ENCODE peak calls at places on chromosomes 1 and 21, in four cellular contexts. One of them, this sample, is unnamed. For H3K4me1, the result is how much of the 10 kb centered on the place peaks cover.

GRCh38 chr1:210132582-210132981 is 100.0 kb upstream of the SERTAD4 start:
- DNase-seq in SJSA1: no peak
- DNase-seq in GM23338: peak
- DNase-seq in GM23248: peak
- DNase-seq in this sample: no peak

GRCh38 chr1:109040627-109041613 is 982 bp downstream of the WDR47 start:
- DNase-seq in SJSA1: no peak
- DNase-seq in GM23338: peak
- DNase-seq in GM23248: peak
- DNase-seq in this sample: no peak

GRCh38 chr1:1021010-1021845 is 1.3 kb downstream of the AGRN start:
- DNase-seq in SJSA1: peak
- DNase-seq in GM23338: peak
- DNase-seq in GM23248: peak
- DNase-seq in this sample: no peak

GRCh38 chr21:45041984-45042663 is 32.3 kb upstream of the ADARB1 start:
- DNase-seq in SJSA1: no peak
- DNase-seq in GM23338: no peak
- DNase-seq in GM23248: no peak
- DNase-seq in this sample: no peak

GRCh38 chr1:202210370-202210769 is 16.8 kb downstream of the LGR6 start:
- DNase-seq in SJSA1: no peak
- DNase-seq in GM23338: peak
- DNase-seq in GM23248: peak
- DNase-seq in this sample: no peak

GRCh38 chr1:37441490-37441889 is 32.9 kb upstream of the ZC3H12A start:
- DNase-seq in SJSA1: no peak
- DNase-seq in GM23338: no peak
- DNase-seq in GM23248: no peak
- DNase-seq in this sample: no peak

GRCh38 chr1:202127836-202128622 is 5.3 kb downstream of the GPR37L1 start:
- DNase-seq in SJSA1: no peak
- DNase-seq in GM23338: no peak
- DNase-seq in GM23248: no peak
- DNase-seq in this sample: no peak

GRCh38 chr1:161486806-161487482 is 18.3 kb upstream of the FCGR2A start:
- DNase-seq in SJSA1: no peak
- DNase-seq in GM23338: peak
- DNase-seq in GM23248: peak
- DNase-seq in this sample: peak

GRCh38 chr1:201405484-201405831 is 6.3 kb upstream of the LAD1 start:
- DNase-seq in SJSA1: no peak
- DNase-seq in GM23338: no peak
- DNase-seq in GM23248: no peak
- DNase-seq in this sample: no peak

GRCh38 chr1:16175610-16176553 is 20.0 kb upstream of the EPHA2 start:
- DNase-seq in SJSA1: peak
- DNase-seq in GM23338: no peak
- DNase-seq in GM23248: peak
- DNase-seq in this sample: no peak

GRCh38 chr1:198890531-198890930 is 251.7 kb downstream of the PTPRC start:
- DNase-seq in SJSA1: no peak
- DNase-seq in GM23338: no peak
- DNase-seq in GM23248: no peak
- DNase-seq in this sample: no peak

GRCh38 chr1:115727706-115728249 is 40.7 kb downstream of the CASQ2 start:
- DNase-seq in SJSA1: peak
- DNase-seq in GM23338: no peak
- DNase-seq in GM23248: peak
- DNase-seq in this sample: no peak

GRCh38 chr1:242946206-242946605 is 308.9 kb downstream of the CEP170 start:
- DNase-seq in SJSA1: no peak
- DNase-seq in GM23338: no peak
- DNase-seq in GM23248: no peak
- DNase-seq in this sample: no peak

GRCh38 chr1:72140222-72140621 is 142.1 kb downstream of the NEGR1 start:
- DNase-seq in SJSA1: no peak
- DNase-seq in GM23338: no peak
- DNase-seq in GM23248: no peak
- DNase-seq in this sample: no peak

GRCh38 chr1:2525896-2526823 is at the start of gene PANK4:
- DNase-seq in SJSA1: peak
- DNase-seq in GM23338: peak
- DNase-seq in GM23248: peak
- DNase-seq in this sample: peak

GRCh38 chr1:31765041-31765467 is 914 bp upstream of the ADGRB2 start:
- DNase-seq in SJSA1: no peak
- DNase-seq in GM23338: peak
- DNase-seq in GM23248: peak
- DNase-seq in this sample: no peak

GRCh38 chr1:93435443-93435842 is 12.5 kb upstream of the FNBP1L start:
- DNase-seq in SJSA1: no peak
- DNase-seq in GM23338: no peak
- DNase-seq in GM23248: no peak
- DNase-seq in this sample: no peak

GRCh38 chr1:3928622-3929021 is 28.6 kb upstream of the C1orf174 start:
- DNase-seq in SJSA1: no peak
- DNase-seq in GM23338: no peak
- DNase-seq in GM23248: no peak
- DNase-seq in this sample: no peak

GRCh38 chr1:64121766-64122385 is 81.5 kb upstream of the UBE2U start:
- DNase-seq in SJSA1: no peak
- DNase-seq in GM23338: no peak
- DNase-seq in GM23248: peak
- DNase-seq in this sample: no peak

GRCh38 chr1:110235839-110236682 is 25.9 kb downstream of the KCNC4 start:
- DNase-seq in SJSA1: no peak
- DNase-seq in GM23338: no peak
- DNase-seq in GM23248: peak
- DNase-seq in this sample: peak

GRCh38 chr1:222886194-222887126 is 71.6 kb downstream of the DISP1 start:
- DNase-seq in SJSA1: no peak
- DNase-seq in GM23338: no peak
- DNase-seq in GM23248: no peak
- DNase-seq in this sample: no peak

GRCh38 chr1:190478193-190479007 is 736 bp upstream of the BRINP3 start:
- DNase-seq in SJSA1: no peak
- DNase-seq in GM23338: peak
- DNase-seq in GM23248: peak
- DNase-seq in this sample: peak

GRCh38 chr1:19049128-19049768 is 92.8 kb upstream of the IFFO2 start:
- DNase-seq in SJSA1: no peak
- DNase-seq in GM23338: no peak
- DNase-seq in GM23248: no peak
- DNase-seq in this sample: no peak

GRCh38 chr1:26539722-26540121 is 10.2 kb downstream of the RPS6KA1 start:
- DNase-seq in SJSA1: no peak
- DNase-seq in GM23338: no peak
- DNase-seq in GM23248: no peak
- DNase-seq in this sample: no peak

GRCh38 chr1:43537423-43538142 is 6.9 kb downstream of the PTPRF start:
- DNase-seq in SJSA1: no peak
- DNase-seq in GM23338: no peak
- DNase-seq in GM23248: no peak
- DNase-seq in this sample: no peak
- H3K4me1 ChIP-seq in SJSA1: under half
- H3K4me1 ChIP-seq in GM23338: under half
- H3K4me1 ChIP-seq in GM23248: under half
- H3K4me1 ChIP-seq in this sample: under half

GRCh38 chr1:68210829-68211228 is 21.5 kb downstream of the WLS start:
- DNase-seq in SJSA1: no peak
- DNase-seq in GM23338: no peak
- DNase-seq in GM23248: no peak
- DNase-seq in this sample: no peak

GRCh38 chr1:68210027-68210426 is 22.3 kb downstream of the WLS start:
- DNase-seq in SJSA1: no peak
- DNase-seq in GM23338: no peak
- DNase-seq in GM23248: no peak
- DNase-seq in this sample: no peak

GRCh38 chr1:68204965-68205630 is 27.2 kb downstream of the WLS start:
- DNase-seq in SJSA1: no peak
- DNase-seq in GM23338: no peak
- DNase-seq in GM23248: no peak
- DNase-seq in this sample: no peak

GRCh38 chr1:68205794-68206358 is 26.4 kb downstream of the WLS start:
- DNase-seq in SJSA1: no peak
- DNase-seq in GM23338: no peak
- DNase-seq in GM23248: no peak
- DNase-seq in this sample: no peak

DNA sequence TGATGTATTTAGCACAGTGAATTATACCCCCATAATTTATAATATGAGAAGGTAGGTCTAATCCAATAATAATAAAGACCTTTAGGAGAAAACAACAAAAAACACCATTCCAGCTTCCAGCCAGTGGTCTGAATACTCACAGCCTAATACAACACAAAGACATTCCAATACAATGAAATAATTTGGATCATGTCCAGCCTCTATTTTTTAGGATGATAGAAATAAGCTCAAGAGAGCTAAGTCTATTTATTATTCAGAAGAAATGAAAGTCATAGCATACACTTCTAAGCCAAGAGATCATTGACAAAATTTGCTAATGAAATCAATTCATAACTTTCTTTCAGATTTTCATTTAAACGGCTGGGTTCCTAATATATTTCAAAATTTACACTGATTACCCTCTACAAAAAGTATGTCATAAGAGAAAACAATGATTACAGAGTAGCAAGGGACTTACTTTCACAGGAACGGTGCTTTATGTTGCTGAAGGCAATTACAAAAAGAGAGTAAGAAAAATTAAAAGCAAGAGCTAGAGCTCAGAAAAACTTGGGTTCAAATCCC is 25.1 kb downstream of the WLS start:
- DNase-seq in SJSA1: no peak
- DNase-seq in GM23338: no peak
- DNase-seq in GM23248: peak
- DNase-seq in this sample: no peak
- H3K4me1 ChIP-seq in SJSA1: under half
- H3K4me1 ChIP-seq in GM23338: under half
- H3K4me1 ChIP-seq in GM23248: under half
- H3K4me1 ChIP-seq in this sample: under half

GRCh38 chr1:27603320-27603961 is 503 bp downstream of the AHDC1 start:
- DNase-seq in SJSA1: no peak
- DNase-seq in GM23338: peak
- DNase-seq in GM23248: peak
- DNase-seq in this sample: no peak
- H3K4me1 ChIP-seq in SJSA1: under half
- H3K4me1 ChIP-seq in GM23338: half or more
- H3K4me1 ChIP-seq in GM23248: under half
- H3K4me1 ChIP-seq in this sample: half or more

DNA sequence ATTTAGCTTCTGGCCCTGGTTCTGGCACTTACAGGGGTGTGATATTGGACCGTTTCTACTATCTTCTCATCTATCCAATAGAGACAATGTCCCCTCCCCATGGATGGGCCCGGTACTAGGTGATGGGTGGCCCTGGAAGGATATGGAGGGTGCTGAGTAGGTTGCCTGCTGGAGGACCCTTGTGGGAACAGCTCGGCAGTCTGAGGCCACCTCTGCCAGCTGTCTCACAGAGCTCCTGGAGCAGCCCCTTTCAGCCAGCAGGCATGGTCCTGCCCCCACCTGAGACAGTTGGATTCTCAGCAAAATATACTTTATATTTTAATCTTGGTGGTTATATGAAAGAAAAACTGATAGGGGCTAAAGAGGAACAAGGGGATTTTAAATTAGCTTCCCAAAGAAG is 101.0 kb upstream of the LMO4 start:
- DNase-seq in SJSA1: no peak
- DNase-seq in GM23338: no peak
- DNase-seq in GM23248: no peak
- DNase-seq in this sample: no peak
- H3K4me1 ChIP-seq in SJSA1: under half
- H3K4me1 ChIP-seq in GM23338: under half
- H3K4me1 ChIP-seq in GM23248: under half
- H3K4me1 ChIP-seq in this sample: under half

DNA sequence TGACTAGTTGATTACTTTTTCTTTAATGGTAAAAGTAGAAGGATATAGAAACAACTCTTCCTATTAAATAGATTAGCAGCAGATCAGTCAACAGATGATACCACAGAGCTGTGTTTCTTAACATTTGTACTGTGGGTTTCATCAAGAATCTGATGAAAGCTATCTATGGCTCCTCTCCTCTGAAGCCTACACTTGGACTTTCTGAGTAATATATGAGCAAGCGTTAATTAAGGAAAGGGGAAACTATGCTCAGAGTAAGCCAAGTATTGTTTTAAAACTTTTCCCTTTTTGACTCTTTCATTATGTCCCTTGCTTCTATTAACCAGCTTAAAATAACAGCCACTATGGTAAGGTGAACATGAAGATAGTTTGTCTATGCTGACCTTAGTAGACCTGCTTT is 10.8 kb downstream of the ARID4B start:
- DNase-seq in SJSA1: no peak
- DNase-seq in GM23338: no peak
- DNase-seq in GM23248: peak
- DNase-seq in this sample: no peak
- H3K4me1 ChIP-seq in SJSA1: under half
- H3K4me1 ChIP-seq in GM23338: under half
- H3K4me1 ChIP-seq in GM23248: under half
- H3K4me1 ChIP-seq in this sample: under half